ENCODE peak calls at places on chromosomes 7 and 10, in four cellular contexts. B is foreskin fibroblast, J is AG09319, D is WERI-Rb-1. S is an unnamed sample.

GRCh38 chr10:102268333-102268999 is 23.1 kb downstream of the GBF1 start:
- DNase-seq in D (no peak), B (peak; percentile 72), J (no peak), S (no peak)

GRCh38 chr10:75870039-75870645 is 438.7 kb downstream of the LRMDA start:
- DNase-seq in J (no peak), B (peak; percentile 41), D (no peak), S (no peak)

GRCh38 chr7:140591178-140591902 is 49.3 kb downstream of the DENND2A start:
- DNase-seq in B (no peak), D (no peak), J (no peak), S (no peak)

GRCh38 chr10:91290607-91291006 is 70.1 kb downstream of the PCGF5 start:
- DNase-seq in J (no peak), D (no peak), B (no peak), S (no peak)

GRCh38 chr7:148114807-148115206 is 475.8 kb upstream of the C7orf33 start:
- DNase-seq in J (no peak), B (no peak), D (no peak), S (no peak)

GRCh38 chr10:112758961-112759360 is 191.1 kb upstream of the TCF7L2 start:
- DNase-seq in J (no peak), D (no peak), B (no peak), S (peak; percentile 42)

GRCh38 chr10:53650794-53651193 is 878.2 kb upstream of the MBL2 start:
- DNase-seq in B (no peak), J (no peak), D (no peak), S (no peak)

GRCh38 chr10:114925675-114926204 is 12.3 kb upstream of the TRUB1 start:
- DNase-seq in B (peak; percentile 53), J (no peak), D (no peak), S (no peak)

GRCh38 chr10:80454526-80455460 is 683 bp downstream of the TSPAN14 start:
- DNase-seq in D (peak; percentile 34), B (peak; percentile 57), J (no peak), S (no peak)

GRCh38 chr10:132536241-132536963 is 1.2 kb upstream of the INPP5A start:
- DNase-seq in D (no peak), J (no peak), B (peak; percentile 57), S (no peak)

GRCh38 chr7:27608776-27609495 is 53.7 kb downstream of the HIBADH start:
- DNase-seq in B (no peak), J (no peak), D (no peak), S (no peak)

GRCh38 chr7:14806886-14807285 is 95.7 kb downstream of the DGKB start:
- DNase-seq in D (no peak), J (no peak), B (peak; percentile 17), S (no peak)

GRCh38 chr10:87931836-87932230 is 68.4 kb downstream of the PTEN start:
- DNase-seq in D (no peak), J (no peak), B (peak; percentile 34), S (no peak)

GRCh38 chr7:75916685-75917634 is 2.0 kb downstream of the POR start:
- DNase-seq in J (no peak), D (no peak), B (no peak), S (no peak)

GRCh38 chr7:149670288-149670687 is 103.1 kb downstream of the ZNF467 start:
- DNase-seq in B (peak; percentile 64), D (no peak), J (no peak), S (no peak)

GRCh38 chr10:104348601-104349000 is 5.0 kb upstream of the CFAP58 start:
- DNase-seq in J (no peak), B (no peak), D (no peak), S (no peak)

GRCh38 chr7:77284005-77284404 is 84.4 kb upstream of the FGL2 start:
- DNase-seq in B (no peak), J (no peak), D (no peak), S (no peak)

GRCh38 chr7:156174428-156174827 is 362.2 kb upstream of the SHH start:
- DNase-seq in J (no peak), D (no peak), B (no peak), S (no peak)

GRCh38 chr10:84329094-84329611 is 764 bp downstream of the CCSER2 start:
- DNase-seq in D (peak; percentile 57), B (peak; percentile 58), J (no peak), S (no peak)

GRCh38 chr10:114715171-114715670 is 57.1 kb upstream of the ABLIM1 start:
- DNase-seq in B (peak; percentile 72), J (no peak), D (no peak), S (no peak)

GRCh38 chr10:45091968-45092367 is 91.2 kb downstream of the ZNF22 start:
- DNase-seq in J (no peak), D (no peak), B (no peak), S (no peak)

GRCh38 chr10:5500910-5501309 is 1.5 kb upstream of the CALML5 start:
- DNase-seq in B (no peak), D (no peak), J (no peak), S (no peak)

GRCh38 chr10:78382776-78383175 is 349.1 kb downstream of the RPS24 start:
- DNase-seq in D (no peak), J (no peak), B (no peak), S (no peak)

GRCh38 chr7:150946826-150947750 is 31.0 kb downstream of the KCNH2 start:
- DNase-seq in D (no peak), B (no peak), J (no peak), S (no peak)

GRCh38 chr10:67308912-67309311 is 383.1 kb downstream of the LRRTM3 start:
- DNase-seq in D (no peak), J (no peak), B (no peak), S (no peak)

GRCh38 chr10:67302701-67303100 is 376.9 kb downstream of the LRRTM3 start:
- DNase-seq in J (no peak), B (no peak), D (no peak), S (no peak)

DNA sequence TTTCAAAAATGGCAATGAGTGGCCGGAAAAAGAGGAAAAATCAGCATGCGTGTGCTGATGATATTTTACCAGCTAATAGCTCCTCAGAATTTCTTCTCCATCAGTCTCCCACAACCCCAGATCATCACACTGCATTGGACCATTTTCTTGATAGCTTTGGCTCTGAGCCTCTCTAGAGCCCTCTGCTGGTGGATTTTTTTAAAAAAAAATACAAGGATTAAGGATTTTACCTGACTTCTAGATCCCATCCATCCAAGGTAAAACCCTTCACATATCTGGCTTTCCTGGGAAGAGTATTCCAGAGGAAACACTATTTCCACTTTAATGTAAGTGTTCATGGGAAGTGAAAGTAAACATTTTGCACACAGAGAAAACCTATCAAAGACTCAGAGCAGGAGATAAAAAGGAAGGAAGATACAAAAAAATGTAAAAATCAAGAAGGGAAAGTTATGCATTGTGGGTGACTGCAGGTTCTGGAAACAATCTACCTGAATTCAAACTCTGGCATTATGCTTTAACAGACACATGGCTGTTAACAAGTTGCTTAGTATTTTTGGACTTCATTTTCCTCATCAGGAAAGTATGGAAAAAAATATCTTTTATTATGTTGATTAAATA is 380.9 kb downstream of the LRRTM3 start:
- DNase-seq in J (no peak), B (peak; percentile 0), D (no peak), S (no peak)
- TF ChIP-seq CTCF in J (peak; percentile 8), B (peak; percentile 30), D (peak; percentile 45), S (peak; percentile 59)

GRCh38 chr10:11326919-11327318 is 284.5 kb downstream of the USP6NL start:
- DNase-seq in B (no peak), J (no peak), D (no peak), S (no peak)

GRCh38 chr10:11326241-11326640 is 285.2 kb downstream of the USP6NL start:
- DNase-seq in B (no peak), J (no peak), D (no peak), S (no peak)

GRCh38 chr10:11322698-11323097 is 288.8 kb downstream of the USP6NL start:
- DNase-seq in D (no peak), B (no peak), J (no peak), S (no peak)

GRCh38 chr10:11325817-11326216 is 285.6 kb downstream of the USP6NL start:
- DNase-seq in D (no peak), B (peak; percentile 68), J (no peak), S (no peak)

GRCh38 chr10:11324761-11325321 is 286.6 kb downstream of the USP6NL start:
- DNase-seq in J (no peak), D (no peak), B (no peak), S (no peak)
- TF ChIP-seq CTCF in J (no peak), D (no peak), B (no peak), S (no peak)

GRCh38 chr10:32379314-32379949 is 32.5 kb upstream of the EPC1 start:
- DNase-seq in J (peak; percentile 20), D (no peak), B (peak; percentile 80), S (no peak)
- TF ChIP-seq CTCF in J (no peak), D (no peak), B (no peak), S (no peak)

DNA sequence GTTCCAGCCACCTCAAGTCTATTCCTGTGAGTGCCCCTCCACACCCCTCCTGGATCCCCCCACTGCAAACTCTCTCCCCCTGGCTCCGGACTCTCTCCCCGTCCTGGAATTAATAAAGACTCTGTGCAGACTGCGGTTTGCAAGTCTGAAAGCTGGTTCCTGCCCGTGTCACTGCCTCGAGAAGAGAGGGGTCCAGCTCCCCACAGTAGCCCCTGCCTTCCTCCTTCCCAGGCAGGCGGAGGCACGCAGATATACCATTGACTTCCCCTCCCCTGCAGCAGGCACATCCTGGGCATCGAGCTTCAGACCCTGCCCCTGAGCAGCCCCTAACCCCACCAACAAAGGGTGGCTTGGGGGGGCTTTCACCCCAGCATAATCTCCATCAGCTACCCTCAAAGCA is 2.2 kb upstream of the ELN start:
- DNase-seq in B (no peak), D (no peak), J (no peak), S (no peak)
- TF ChIP-seq CTCF in B (no peak), D (no peak), J (no peak), S (no peak)

GRCh38 chr7:2537981-2538851 is 17.1 kb downstream of the BRAT1 start:
- DNase-seq in D (peak; percentile 22), B (no peak), J (no peak), S (no peak)
- TF ChIP-seq CTCF in D (no peak), B (no peak), J (no peak), S (no peak)

S was measured in mesothelial cell of epicardium.